ENCODE peak calls at places on chromosomes 12 and 14, in ten cellular contexts. One of them, this sample, is unnamed.

GRCh38 chr12:93442411-93443340 is 929 bp upstream of the UBE2N start:
- DNase-seq in Right ventricle myocardium inferior: no peak
- DNase-seq in thoracic aorta: no peak
- DNase-seq in M059J: peak
- DNase-seq in NCI-H1417: no peak
- DNase-seq in activated CD4-positive, alpha-beta T cell treated with anti-CD3 and anti-CD28 coated beads, Interleukin-2, amount 10 ng/mL, durations not matched to agents 7 days and 5 days: no peak
- DNase-seq in NCI-H2171 treated with DMSO at 0.1 percent for 48 hours: no peak
- DNase-seq in SHP77: no peak
- DNase-seq in effector CD8-positive, alpha-beta T cell: no peak
- DNase-seq in stimulated activated naive CD4-positive, alpha-beta T cell treated with Interleukin-2 at 50 U/mL for 16 hours: no peak
- DNase-seq in this sample: no peak

GRCh38 chr12:54040148-54040494 is 7.3 kb downstream of the HOXC5 start:
- DNase-seq in stimulated activated naive CD4-positive, alpha-beta T cell treated with Interleukin-2 at 50 U/mL for 16 hours: no peak
- DNase-seq in SHP77: no peak
- DNase-seq in M059J: no peak
- DNase-seq in NCI-H2171 treated with DMSO at 0.1 percent for 48 hours: no peak
- DNase-seq in activated CD4-positive, alpha-beta T cell treated with anti-CD3 and anti-CD28 coated beads, Interleukin-2, amount 10 ng/mL, durations not matched to agents 7 days and 5 days: no peak
- DNase-seq in thoracic aorta: no peak
- DNase-seq in Right ventricle myocardium inferior: no peak
- DNase-seq in NCI-H1417: no peak
- DNase-seq in effector CD8-positive, alpha-beta T cell: no peak
- DNase-seq in this sample: no peak

GRCh38 chr12:3152013-3152412 is 74.8 kb downstream of the TSPAN9 start:
- DNase-seq in stimulated activated naive CD4-positive, alpha-beta T cell treated with Interleukin-2 at 50 U/mL for 16 hours: no peak
- DNase-seq in M059J: no peak
- DNase-seq in NCI-H2171 treated with DMSO at 0.1 percent for 48 hours: peak
- DNase-seq in activated CD4-positive, alpha-beta T cell treated with anti-CD3 and anti-CD28 coated beads, Interleukin-2, amount 10 ng/mL, durations not matched to agents 7 days and 5 days: no peak
- DNase-seq in Right ventricle myocardium inferior: no peak
- DNase-seq in NCI-H1417: no peak
- DNase-seq in SHP77: no peak
- DNase-seq in thoracic aorta: peak
- DNase-seq in effector CD8-positive, alpha-beta T cell: no peak
- DNase-seq in this sample: no peak

GRCh38 chr14:100282766-100283419 is 23.4 kb downstream of the SLC25A29 start:
- DNase-seq in effector CD8-positive, alpha-beta T cell: no peak
- DNase-seq in stimulated activated naive CD4-positive, alpha-beta T cell treated with Interleukin-2 at 50 U/mL for 16 hours: no peak
- DNase-seq in NCI-H2171 treated with DMSO at 0.1 percent for 48 hours: peak
- DNase-seq in activated CD4-positive, alpha-beta T cell treated with anti-CD3 and anti-CD28 coated beads, Interleukin-2, amount 10 ng/mL, durations not matched to agents 7 days and 5 days: no peak
- DNase-seq in SHP77: no peak
- DNase-seq in M059J: peak
- DNase-seq in thoracic aorta: no peak
- DNase-seq in NCI-H1417: no peak
- DNase-seq in Right ventricle myocardium inferior: no peak
- DNase-seq in this sample: no peak

GRCh38 chr12:112617191-112617505 is 174.4 kb upstream of the RPH3A start:
- DNase-seq in NCI-H1417: no peak
- DNase-seq in Right ventricle myocardium inferior: no peak
- DNase-seq in activated CD4-positive, alpha-beta T cell treated with anti-CD3 and anti-CD28 coated beads, Interleukin-2, amount 10 ng/mL, durations not matched to agents 7 days and 5 days: no peak
- DNase-seq in effector CD8-positive, alpha-beta T cell: no peak
- DNase-seq in stimulated activated naive CD4-positive, alpha-beta T cell treated with Interleukin-2 at 50 U/mL for 16 hours: no peak
- DNase-seq in M059J: no peak
- DNase-seq in SHP77: no peak
- DNase-seq in thoracic aorta: no peak
- DNase-seq in NCI-H2171 treated with DMSO at 0.1 percent for 48 hours: no peak
- DNase-seq in this sample: no peak

GRCh38 chr12:19898009-19898408 is 458.7 kb downstream of the AEBP2 start:
- DNase-seq in Right ventricle myocardium inferior: no peak
- DNase-seq in effector CD8-positive, alpha-beta T cell: no peak
- DNase-seq in NCI-H1417: no peak
- DNase-seq in SHP77: no peak
- DNase-seq in activated CD4-positive, alpha-beta T cell treated with anti-CD3 and anti-CD28 coated beads, Interleukin-2, amount 10 ng/mL, durations not matched to agents 7 days and 5 days: no peak
- DNase-seq in thoracic aorta: no peak
- DNase-seq in stimulated activated naive CD4-positive, alpha-beta T cell treated with Interleukin-2 at 50 U/mL for 16 hours: no peak
- DNase-seq in NCI-H2171 treated with DMSO at 0.1 percent for 48 hours: no peak
- DNase-seq in M059J: no peak
- DNase-seq in this sample: no peak

GRCh38 chr12:82527165-82527780 is 159.4 kb upstream of the TMTC2 start:
- DNase-seq in thoracic aorta: no peak
- DNase-seq in activated CD4-positive, alpha-beta T cell treated with anti-CD3 and anti-CD28 coated beads, Interleukin-2, amount 10 ng/mL, durations not matched to agents 7 days and 5 days: peak
- DNase-seq in NCI-H1417: peak
- DNase-seq in Right ventricle myocardium inferior: no peak
- DNase-seq in SHP77: peak
- DNase-seq in M059J: peak
- DNase-seq in effector CD8-positive, alpha-beta T cell: no peak
- DNase-seq in stimulated activated naive CD4-positive, alpha-beta T cell treated with Interleukin-2 at 50 U/mL for 16 hours: no peak
- DNase-seq in NCI-H2171 treated with DMSO at 0.1 percent for 48 hours: peak
- DNase-seq in this sample: peak

GRCh38 chr12:50924439-50925341 is 27.7 kb upstream of the HIGD1C start:
- DNase-seq in NCI-H1417: peak
- DNase-seq in SHP77: peak
- DNase-seq in M059J: peak
- DNase-seq in thoracic aorta: peak
- DNase-seq in Right ventricle myocardium inferior: peak
- DNase-seq in activated CD4-positive, alpha-beta T cell treated with anti-CD3 and anti-CD28 coated beads, Interleukin-2, amount 10 ng/mL, durations not matched to agents 7 days and 5 days: peak
- DNase-seq in effector CD8-positive, alpha-beta T cell: peak
- DNase-seq in NCI-H2171 treated with DMSO at 0.1 percent for 48 hours: peak
- DNase-seq in stimulated activated naive CD4-positive, alpha-beta T cell treated with Interleukin-2 at 50 U/mL for 16 hours: no peak
- DNase-seq in this sample: peak